ENCODE peak calls at places on chromosome 7, in six cellular contexts. H, A, D, W, S and L are unnamed samples.

GRCh38 chr7:140639366-140640053 is 1.1 kb downstream of the DENND2A start:
- DNase-seq in S (peak; percentile 49), W (no peak), D (no peak), H (no peak), A (peak; percentile 58), L (no peak)

GRCh38 chr7:81236560-81236959 is 317.7 kb upstream of the SEMA3C start:
- DNase-seq in A (no peak), H (no peak), S (no peak), W (no peak), D (no peak), L (no peak)

GRCh38 chr7:19146699-19147098 is 1.5 kb upstream of the FERD3L start:
- DNase-seq in S (peak; percentile 66), A (peak; percentile 2), D (no peak), H (no peak), W (no peak), L (no peak)

GRCh38 chr7:41472427-41473125 is 230.3 kb downstream of the INHBA start:
- DNase-seq in D (no peak), H (no peak), A (no peak), S (no peak), W (no peak), L (no peak)

GRCh38 chr7:155950898-155951553 is 138.8 kb upstream of the SHH start:
- DNase-seq in S (no peak), W (peak; percentile 43), A (no peak), H (no peak), D (no peak), L (no peak)

GRCh38 chr7:65750511-65751344 is 122.1 kb upstream of the VKORC1L1 start:
- DNase-seq in D (peak; percentile 83), A (peak; percentile 95), W (peak; percentile 96), H (peak; percentile 77), S (peak; percentile 96), L (peak; percentile 87)

GRCh38 chr7:77537595-77538185 is 595 bp downstream of the PTPN12 start:
- DNase-seq in D (peak; percentile 55), S (peak; percentile 77), A (peak; percentile 72), H (peak; percentile 5), W (peak; percentile 73), L (peak; percentile 40)

GRCh38 chr7:27972272-27972671 is 208.3 kb downstream of the JAZF1 start:
- DNase-seq in A (no peak), W (no peak), S (no peak), D (no peak), H (no peak), L (no peak)

GRCh38 chr7:105473163-105473562 is 48.9 kb downstream of the PUS7 start:
- DNase-seq in H (no peak), A (no peak), S (no peak), D (no peak), W (no peak), L (no peak)

GRCh38 chr7:8430643-8431042 is 2.8 kb upstream of the NXPH1 start:
- DNase-seq in W (no peak), D (no peak), S (no peak), H (no peak), A (no peak), L (no peak)

GRCh38 chr7:99448855-99449254 is 10.1 kb downstream of the CPSF4 start:
- DNase-seq in D (no peak), S (no peak), H (no peak), A (no peak), W (no peak), L (no peak)

GRCh38 chr7:155206286-155207020 is 91.2 kb upstream of the INSIG1 start:
- DNase-seq in W (peak; percentile 83), H (peak; percentile 29), D (peak; percentile 65), A (peak; percentile 22), S (no peak), L (peak; percentile 47)

GRCh38 chr7:50214141-50214670 is 90.3 kb upstream of the IKZF1 start:
- DNase-seq in H (no peak), D (no peak), W (no peak), A (no peak), S (no peak), L (no peak)

GRCh38 chr7:41889472-41889871 is 186.6 kb upstream of the INHBA start:
- DNase-seq in H (no peak), W (no peak), D (no peak), S (no peak), A (no peak), L (no peak)

GRCh38 chr7:108294595-108294994 is 161.6 kb downstream of the NRCAM start:
- DNase-seq in H (no peak), D (no peak), A (no peak), W (no peak), S (no peak), L (no peak)

GRCh38 chr7:101657171-101657570 is 28.1 kb upstream of the MYL10 start:
- DNase-seq in W (no peak), H (no peak), A (no peak), D (no peak), S (no peak), L (no peak)

GRCh38 chr7:73683056-73683915 is at the start of the genes BUD23 and DNAJC30:
- DNase-seq in A (peak; percentile 95), W (peak; percentile 99), S (peak; percentile 98), H (peak; percentile 96), D (peak; percentile 81), L (peak; percentile 98)

GRCh38 chr7:55496906-55497305 is 75.4 kb downstream of the VOPP1 start:
- DNase-seq in W (peak; percentile 37), A (no peak), S (no peak), H (no peak), D (no peak), L (no peak)

GRCh38 chr7:122674502-122674901 is 24.4 kb downstream of the RNF133 start:
- DNase-seq in D (no peak), A (no peak), W (no peak), S (no peak), H (no peak), L (no peak)

GRCh38 chr7:8254667-8255066 is 7.3 kb downstream of the ICA1 start:
- DNase-seq in D (no peak), H (no peak), S (no peak), A (no peak), W (no peak), L (peak; percentile 34)

GRCh38 chr7:115008465-115009114 is 86.7 kb downstream of the MDFIC start:
- DNase-seq in H (no peak), S (no peak), W (peak; percentile 62), A (no peak), D (no peak), L (peak; percentile 50)

GRCh38 chr7:99359465-99360154 is 14.9 kb upstream of the ARPC1B start:
- DNase-seq in W (no peak), H (no peak), A (peak; percentile 95), S (peak; percentile 47), D (no peak), L (no peak)

GRCh38 chr7:77933394-77933793 is 134.8 kb downstream of the PHTF2 start:
- DNase-seq in S (no peak), D (no peak), H (no peak), A (no peak), W (no peak), L (no peak)

GRCh38 chr7:12389089-12389700 is 14.5 kb downstream of the VWDE start:
- DNase-seq in A (peak; percentile 58), S (peak; percentile 90), W (peak; percentile 61), H (peak; percentile 14), D (no peak), L (peak; percentile 27)

GRCh38 chr7:151429555-151430331 is 10.2 kb downstream of the CRYGN start:
- DNase-seq in D (no peak), W (peak; percentile 77), S (no peak), H (peak; percentile 67), A (peak; percentile 66), L (no peak)

GRCh38 chr7:73715648-73716317 is 3.7 kb downstream of the STX1A start:
- DNase-seq in H (no peak), S (no peak), A (peak; percentile 83), D (no peak), W (peak; percentile 66), L (no peak)

GRCh38 chr7:132090444-132090843 is 485.8 kb downstream of the PLXNA4 start:
- DNase-seq in A (no peak), D (no peak), S (no peak), H (no peak), W (no peak), L (no peak)

GRCh38 chr7:151838072-151838471 is 38.8 kb downstream of the PRKAG2 start:
- DNase-seq in H (no peak), D (no peak), S (no peak), W (no peak), A (no peak), L (no peak)

GRCh38 chr7:16531682-16532081 is 5.1 kb downstream of the LRRC72 start:
- DNase-seq in H (no peak), A (no peak), W (no peak), S (no peak), D (no peak), L (no peak)